ENCODE peak calls at places on chromosomes 1 and 21, in six cellular contexts. W is stimulated activated CD8-positive, alpha-beta memory T cell treated with anti-CD3 and anti-CD28 coated beads, Interleukin-15, amount 100 ng/mL, for 1 hour; K is KBM-7; A is hippocampal formation; B is HCT116; D is kidney tubule cell. C is an unnamed sample.

GRCh38 chr21:45502600-45502999 is 39.6 kb downstream of the SLC19A1 start:
- DNase-seq in W (no peak), A (no peak), K (no peak), B (no peak), D (no peak), C (no peak)

GRCh38 chr1:184329255-184329953 is 57.4 kb upstream of the C1orf21 start:
- DNase-seq in B (no peak), A (no peak), K (peak), W (no peak), D (no peak), C (no peak)

GRCh38 chr21:45575993-45576837 is 34.0 kb upstream of the SLC19A1 start:
- DNase-seq in W (no peak), B (no peak), K (no peak), D (no peak), A (no peak), C (no peak)

GRCh38 chr1:201171063-201172036 is 17.1 kb upstream of the TMEM9 start:
- DNase-seq in K (peak), W (no peak), B (peak), D (peak), A (no peak), C (peak)

GRCh38 chr1:147105909-147106308 is 66.4 kb downstream of the PRKAB2 start:
- DNase-seq in A (no peak), D (no peak), B (no peak), K (no peak), W (no peak), C (no peak)

GRCh38 chr1:179881642-179882252 is 338 bp upstream of the TOR1AIP1 start:
- DNase-seq in B (peak), A (no peak), W (peak), D (peak), K (no peak), C (no peak)

GRCh38 chr1:32447469-32448185 is 17.2 kb upstream of the ZBTB8B start:
- DNase-seq in W (no peak), K (no peak), A (no peak), B (peak), D (peak), C (no peak)

GRCh38 chr1:53391982-53392381 is 64.1 kb upstream of the LRP8 start:
- DNase-seq in B (no peak), K (no peak), W (no peak), D (peak), A (no peak), C (no peak)

GRCh38 chr1:5273280-5274003 is 619.0 kb downstream of the AJAP1 start:
- DNase-seq in A (peak), B (no peak), D (no peak), W (no peak), K (no peak), C (no peak)

GRCh38 chr1:95086949-95087533 is 14.3 kb upstream of the ALG14 start:
- DNase-seq in B (no peak), W (no peak), D (peak), A (no peak), K (no peak), C (no peak)

GRCh38 chr21:20169812-20170576 is 828.2 kb upstream of the NCAM2 start:
- DNase-seq in K (no peak), W (no peak), A (no peak), B (no peak), D (peak), C (no peak)

GRCh38 chr1:12052997-12053686 is 10.0 kb upstream of the TNFRSF8 start:
- DNase-seq in B (no peak), A (no peak), W (no peak), K (no peak), D (no peak), C (no peak)

GRCh38 chr1:113579256-113580018 is 179.8 kb downstream of the PHTF1 start:
- DNase-seq in A (no peak), D (no peak), W (no peak), B (no peak), K (no peak), C (no peak)

GRCh38 chr1:154861607-154862094 is 8.4 kb downstream of the KCNN3 start:
- DNase-seq in A (no peak), W (no peak), B (no peak), K (no peak), D (no peak), C (no peak)

GRCh38 chr1:45716700-45717099 is 28.7 kb downstream of the TMEM69 start:
- DNase-seq in A (no peak), D (no peak), K (no peak), B (no peak), W (no peak), C (no peak)

GRCh38 chr1:153510984-153511410 is 24.8 kb downstream of the S100A6 start:
- DNase-seq in B (peak), K (peak), D (peak), W (peak), A (peak), C (peak)

GRCh38 chr1:45864124-45864721 is 60.8 kb downstream of the MAST2 start:
- DNase-seq in A (no peak), K (no peak), B (no peak), D (no peak), W (no peak), C (no peak)

GRCh38 chr1:93207211-93207610 is 26.7 kb downstream of the CCDC18 start:
- DNase-seq in A (no peak), B (no peak), K (no peak), W (no peak), D (no peak), C (no peak)

GRCh38 chr1:119956306-119956705 is 60.0 kb upstream of the ADAM30 start:
- DNase-seq in A (no peak), D (peak), B (no peak), W (no peak), K (no peak), C (no peak)

GRCh38 chr1:114081145-114082046 is 72.3 kb downstream of the SYT6 start:
- DNase-seq in D (no peak), B (no peak), K (no peak), A (peak), W (no peak), C (no peak)

GRCh38 chr1:198598796-198599321 is 40.0 kb upstream of the PTPRC start:
- DNase-seq in W (no peak), B (no peak), A (no peak), K (peak), D (peak), C (no peak)

GRCh38 chr1:147496571-147496970 is 44.7 kb upstream of the BCL9 start:
- DNase-seq in A (no peak), K (peak), B (peak), W (no peak), D (peak), C (no peak)

GRCh38 chr1:31568895-31569655 is 7.2 kb upstream of the TINAGL1 start:
- DNase-seq in B (no peak), W (no peak), D (peak), A (no peak), K (no peak), C (no peak)